ENCODE peak calls at places on chromosomes 16 and 17, in five cellular contexts. W is H9; F is tibial nerve; O is stimulated activated CD4-positive, alpha-beta T cell treated with anti-CD3 and anti-CD28 coated beads, Interleukin-1b, Interleukin-23, amount 100 ng/mL, for 1 hour; T is HS-5. E is an unnamed sample.

GRCh38 chr17:78838574-78839005 is 2.0 kb downstream of the USP36 start:
- DNase-seq in W (no peak), F (no peak), O (no peak), T (no peak), E (no peak)

GRCh38 chr16:50947826-50948225 is 203.2 kb downstream of the SALL1 start:
- DNase-seq in W (no peak), F (no peak), O (no peak), T (no peak), E (no peak)

GRCh38 chr17:18230288-18231141 is 5.1 kb downstream of the LLGL1 start:
- DNase-seq in W (no peak), F (no peak), O (no peak), T (no peak), E (no peak)

GRCh38 chr17:78343099-78343432 is 16.8 kb downstream of the SOCS3 start:
- DNase-seq in W (peak; percentile 75), F (peak; percentile 65), O (no peak), T (peak; percentile 79), E (peak; percentile 68)

GRCh38 chr16:30958164-30959083 is 870 bp downstream of the SETD1A start:
- DNase-seq in W (peak; percentile 68), F (no peak), O (no peak), T (no peak), E (peak; percentile 67)

GRCh38 chr17:37546242-37546641 is 56.6 kb downstream of the DUSP14 start:
- DNase-seq in W (no peak), F (no peak), O (no peak), T (no peak), E (no peak)

GRCh38 chr16:30924086-30924714 is 828 bp downstream of the FBXL19 start:
- DNase-seq in W (no peak), F (no peak), O (no peak), T (no peak), E (no peak)

GRCh38 chr17:41367426-41368075 is 2.1 kb downstream of the KRT33B start:
- DNase-seq in W (no peak), F (no peak), O (no peak), T (peak; percentile 78), E (no peak)

GRCh38 chr16:58588406-58588805 is 41.2 kb downstream of the CNOT1 start:
- DNase-seq in W (no peak), F (no peak), O (no peak), T (no peak), E (no peak)

E was measured in testis.